ENCODE peak calls at places on chromosomes 2 and 18, in five cellular contexts. G is body of pancreas, E is gastrocnemius medialis, K is A549, D is breast epithelium. U is an unnamed sample.

GRCh38 chr2:139366659-139367058 is 586.5 kb upstream of the NXPH2 start:
- DNase-seq in E (no peak), K (no peak), D (no peak), G (no peak), U (no peak)

GRCh38 chr2:236607471-236608307 is 38.1 kb downstream of the ACKR3 start:
- DNase-seq in E (no peak), D (no peak), G (peak), K (peak), U (no peak)

GRCh38 chr2:218870984-218871344 is 9.7 kb upstream of the WNT10A start:
- DNase-seq in D (no peak), K (no peak), G (no peak), E (no peak), U (peak)

GRCh38 chr18:22691988-22692710 is 241.0 kb upstream of the RBBP8 start:
- DNase-seq in E (no peak), G (no peak), K (peak), D (no peak), U (no peak)

GRCh38 chr2:43070676-43071491 is 155.5 kb downstream of the ZFP36L2 start:
- DNase-seq in K (no peak), G (no peak), E (no peak), D (no peak), U (peak)

GRCh38 chr2:55418512-55419235 is 982 bp downstream of the CCDC88A start:
- DNase-seq in G (peak), D (no peak), E (no peak), K (peak), U (no peak)

GRCh38 chr2:105934467-105934866 is 189.8 kb downstream of the NCK2 start:
- DNase-seq in K (no peak), D (peak), G (no peak), E (no peak), U (no peak)

GRCh38 chr18:59145055-59145454 is 5.4 kb downstream of the SEC11C start:
- DNase-seq in K (no peak), E (no peak), G (peak), D (no peak), U (no peak)

GRCh38 chr2:30569991-30570390 is 122.9 kb downstream of the LCLAT1 start:
- DNase-seq in G (no peak), E (no peak), D (no peak), K (no peak), U (no peak)

GRCh38 chr2:120896904-120897303 is 161.2 kb downstream of the GLI2 start:
- DNase-seq in G (no peak), D (no peak), E (no peak), K (no peak), U (no peak)

GRCh38 chr2:113930448-113930847 is 40.6 kb downstream of the ACTR3 start:
- DNase-seq in K (no peak), D (no peak), E (no peak), G (no peak), U (no peak)

GRCh38 chr2:164510895-164511294 is 110.4 kb downstream of the GRB14 start:
- DNase-seq in G (no peak), D (no peak), E (no peak), K (no peak), U (no peak)

GRCh38 chr18:57853864-57854263 is 50.7 kb upstream of the ATP8B1 start:
- DNase-seq in E (no peak), K (no peak), G (no peak), D (no peak), U (no peak)

GRCh38 chr2:186533717-186534116 is 47.7 kb downstream of the ZC3H15 start:
- DNase-seq in K (no peak), D (no peak), G (no peak), E (no peak), U (no peak)

GRCh38 chr18:74501386-74501785 is 5.2 kb downstream of the CNDP2 start:
- DNase-seq in K (no peak), E (no peak), G (no peak), D (peak), U (no peak)

GRCh38 chr18:50011813-50012445 is 183.0 kb downstream of the MYO5B start:
- DNase-seq in K (no peak), E (no peak), D (no peak), G (no peak), U (no peak)

GRCh38 chr2:186424265-186424664 is 61.8 kb upstream of the ZC3H15 start:
- DNase-seq in E (no peak), D (no peak), K (no peak), G (no peak), U (no peak)

GRCh38 chr2:13056259-13056843 is 339.6 kb downstream of the TRIB2 start:
- DNase-seq in G (no peak), E (no peak), K (no peak), D (no peak), U (no peak)

DNA sequence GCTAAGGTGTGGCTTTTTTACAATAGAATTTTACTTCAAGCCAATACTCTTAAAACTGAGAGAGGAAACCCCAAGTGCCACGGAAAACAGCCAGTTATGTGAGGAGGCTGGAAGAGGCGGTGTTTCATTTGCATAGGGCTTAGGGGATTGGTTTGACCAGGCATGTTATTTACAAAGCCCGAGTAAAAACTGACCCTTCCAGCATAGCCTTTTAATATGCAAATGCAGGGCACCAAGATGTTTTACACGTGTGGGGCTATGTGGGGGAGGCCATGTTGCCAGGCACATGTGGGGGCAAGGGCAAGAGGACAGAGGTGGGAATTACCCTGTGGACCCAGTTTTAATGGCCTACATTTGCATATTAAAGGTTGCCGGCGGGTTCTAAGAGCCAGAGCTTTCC is 11.5 kb upstream of the SUMO1 start:
- DNase-seq in K (no peak), G (no peak), E (peak), D (no peak), U (no peak)
- H3K27ac ChIP-seq in K (no peak), G (no peak), E (peak), D (no peak), U (no peak)

DNA sequence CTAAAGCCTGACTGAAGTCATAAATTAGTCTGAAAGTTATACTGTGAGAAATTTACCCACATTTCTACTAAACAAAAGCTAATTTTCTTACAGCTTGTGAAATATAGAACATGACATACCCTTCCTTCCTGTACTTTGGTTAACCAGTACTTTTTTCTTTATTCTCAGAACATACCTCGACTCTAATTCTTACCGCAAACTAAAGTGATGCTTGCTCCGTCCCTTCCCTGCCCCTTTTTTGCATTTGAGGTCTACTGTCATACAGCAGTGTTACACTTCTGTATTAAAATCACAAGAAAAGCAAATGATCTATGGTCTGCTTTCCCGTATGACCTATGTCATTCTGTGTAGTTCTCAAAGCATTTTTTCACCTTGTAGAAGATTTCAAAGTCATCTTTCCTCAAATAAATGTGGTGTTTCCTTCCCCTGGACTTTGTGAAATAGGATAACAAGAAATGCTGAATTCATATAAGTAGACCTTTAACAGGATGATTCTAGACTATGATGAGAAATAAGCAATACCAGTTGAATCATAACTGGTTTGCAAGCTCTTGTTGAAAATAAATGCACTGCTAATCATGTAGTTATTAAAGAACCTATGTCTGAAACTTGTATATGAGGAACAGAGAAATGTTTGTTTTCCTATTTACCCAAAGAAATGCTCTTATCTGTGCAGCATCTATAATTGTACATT is 30.4 kb downstream of the CYTIP start:
- DNase-seq in E (no peak), K (no peak), D (no peak), G (no peak), U (no peak)
- TF ChIP-seq POLR2A in E (no peak), K (no peak), D (no peak), G (no peak), U (peak)

GRCh38 chr2:199646439-199646838 is 188.7 kb upstream of the SATB2 start:
- DNase-seq in D (no peak), E (no peak), G (no peak), K (no peak), U (no peak)
- TF ChIP-seq CTCF in D (no peak), E (no peak), G (no peak), K (no peak), U (no peak)

GRCh38 chr2:134760385-134760784 is 41.6 kb upstream of the TMEM163 start:
- DNase-seq in E (no peak), G (no peak), D (no peak), K (no peak), U (no peak)

GRCh38 chr2:134764164-134764563 is 45.4 kb upstream of the TMEM163 start:
- DNase-seq in E (no peak), G (peak), K (no peak), D (no peak), U (no peak)

GRCh38 chr2:134765987-134766386 is 47.2 kb upstream of the TMEM163 start:
- DNase-seq in G (no peak), D (no peak), K (no peak), E (no peak), U (no peak)

GRCh38 chr2:134762508-134762907 is 43.7 kb upstream of the TMEM163 start:
- DNase-seq in E (no peak), D (no peak), K (no peak), G (peak), U (no peak)

GRCh38 chr2:134763164-134763710 is 44.4 kb upstream of the TMEM163 start:
- DNase-seq in G (no peak), K (no peak), D (no peak), E (no peak), U (no peak)
- H3K27ac ChIP-seq in G (no peak), K (no peak), D (no peak), E (no peak), U (no peak)

DNA sequence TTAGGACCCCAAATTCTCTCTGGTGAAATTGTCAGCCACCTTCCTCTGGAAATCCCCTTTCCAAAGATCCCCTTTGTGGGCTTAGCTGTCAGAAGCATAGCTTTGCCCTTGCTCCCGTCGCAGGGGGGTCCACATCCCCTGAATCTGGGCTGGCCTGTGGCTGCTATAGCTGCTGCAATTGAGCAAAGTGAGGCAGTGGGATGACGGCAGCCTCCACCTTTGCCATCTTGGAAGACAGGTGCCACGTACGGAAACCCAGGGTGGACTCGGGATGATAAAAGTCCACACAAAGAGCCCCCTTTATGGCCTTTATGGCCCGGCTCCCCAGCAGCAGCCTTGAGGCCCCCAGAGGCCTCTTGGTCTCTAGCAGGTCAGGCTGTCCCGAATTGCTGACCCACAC is 33.4 kb upstream of the ID2 start:
- DNase-seq in D (no peak), G (no peak), K (no peak), E (no peak), U (no peak)
- TF ChIP-seq POLR2A in D (no peak), G (no peak), K (no peak), E (no peak), U (no peak)

GRCh38 chr2:4381773-4382172 is 678.4 kb downstream of the DCDC2C start:
- DNase-seq in E (no peak), D (no peak), G (no peak), K (no peak), U (no peak)
- TF ChIP-seq CTCF in E (no peak), D (no peak), G (no peak), K (no peak), U (no peak)